ENCODE peak calls at places on chromosomes 3 and 15, in ten cellular contexts. Y is testis; L is H4; H is ELR; T is SW480; O is heart left ventricle; A is NCI-H345; W is WERI-Rb-1; B is stimulated activated naive CD8-positive, alpha-beta T cell treated with anti-CD3 and anti-CD28 coated beads, Interleukin-15, Interleukin-2, amounts not matched to agents 100 U/mL and 50 U/mL, for 24 hours; P is ascending aorta. M is an unnamed sample.

GRCh38 chr15:61983087-61983486 is 77.2 kb downstream of the VPS13C start:
- DNase-seq in Y (no peak), L (no peak), H (no peak), T (no peak), O (no peak), A (no peak), W (no peak), B (no peak), P (no peak), M (no peak)

GRCh38 chr15:91186892-91187644 is 87.0 kb downstream of the SV2B start:
- DNase-seq in Y (no peak), L (no peak), H (peak), T (peak), O (no peak), A (no peak), W (no peak), B (no peak), P (no peak), M (no peak)

GRCh38 chr3:193140381-193140780 is 100.6 kb upstream of the PLAAT1 start:
- DNase-seq in Y (no peak), L (peak), H (no peak), T (no peak), O (no peak), A (no peak), W (no peak), B (no peak), P (no peak), M (no peak)

GRCh38 chr3:184546252-184546651 is 15.3 kb upstream of the EPHB3 start:
- DNase-seq in Y (peak), L (no peak), H (no peak), T (no peak), O (no peak), A (no peak), W (no peak), B (no peak), P (peak), M (no peak)

GRCh38 chr3:107271787-107272387 is 105.4 kb upstream of the CCDC54 start:
- DNase-seq in Y (no peak), L (peak), H (peak), T (peak), O (no peak), A (peak), W (no peak), B (no peak), P (no peak), M (peak)

GRCh38 chr3:175421897-175422296 is 562.8 kb downstream of the NAALADL2 start:
- DNase-seq in Y (no peak), L (no peak), H (no peak), T (no peak), O (no peak), A (no peak), W (no peak), B (no peak), P (no peak), M (no peak)

GRCh38 chr3:136984837-136985236 is 27.1 kb downstream of the IL20RB start:
- DNase-seq in Y (no peak), L (peak), H (no peak), T (peak), O (no peak), A (no peak), W (no peak), B (no peak), P (no peak), M (no peak)

GRCh38 chr3:143121240-143122088 is 1.9 kb downstream of the CHST2 start:
- DNase-seq in Y (peak), L (peak), H (peak), T (no peak), O (peak), A (no peak), W (peak), B (peak), P (no peak), M (peak)

GRCh38 chr3:149490260-149490971 is 15.9 kb downstream of the TM4SF4 start:
- DNase-seq in Y (no peak), L (no peak), H (no peak), T (no peak), O (no peak), A (no peak), W (no peak), B (no peak), P (no peak), M (no peak)

GRCh38 chr3:142282503-142282902 is 57.1 kb upstream of the GK5 start:
- DNase-seq in Y (no peak), L (no peak), H (no peak), T (no peak), O (no peak), A (no peak), W (no peak), B (no peak), P (no peak), M (no peak)

GRCh38 chr15:64681424-64682024 is 93.9 kb downstream of the RBPMS2 start:
- DNase-seq in Y (peak), L (peak), H (peak), T (peak), O (peak), A (peak), W (peak), B (no peak), P (no peak), M (peak)

GRCh38 chr3:48970568-48970967 is 19.5 kb upstream of the P4HTM start:
- DNase-seq in Y (peak), L (no peak), H (no peak), T (no peak), O (no peak), A (no peak), W (no peak), B (no peak), P (no peak), M (no peak)

GRCh38 chr3:42905740-42906084 is 230 bp upstream of the ZNF662 start:
- DNase-seq in Y (no peak), L (no peak), H (no peak), T (no peak), O (no peak), A (peak), W (no peak), B (no peak), P (no peak), M (no peak)